ENCODE peak calls at places on chromosome 5, in eight cellular contexts. D is AG10803; W is GDM1; P is sciatic nerve; H is GM10248; U is cardiac muscle cell; L is stimulated activated CD4-positive, alpha-beta T cell treated with anti-CD3 and anti-CD28 coated beads, Interleukin-12 subunit alpha, Interleukin-12 subunit beta, amount 100 ng/mL, for 48 hours; E is type B pancreatic cell. V is an unnamed sample.

GRCh38 chr5:179165421-179166170 is 105.4 kb downstream of the ZNF354C start:
- DNase-seq in D (no peak), W (no peak), P (peak), H (no peak), U (no peak), L (no peak), E (no peak), V (no peak)

GRCh38 chr5:58582004-58582403 is 871 bp upstream of the RAB3C start:
- DNase-seq in D (no peak), W (no peak), P (no peak), H (peak), U (peak), L (no peak), E (no peak), V (no peak)

GRCh38 chr5:55668356-55668755 is 43.8 kb downstream of the SLC38A9 start:
- DNase-seq in D (peak), W (no peak), P (no peak), H (no peak), U (no peak), L (no peak), E (no peak), V (no peak)

GRCh38 chr5:36398137-36398536 is 96.4 kb upstream of the RANBP3L start:
- DNase-seq in D (peak), W (peak), P (no peak), H (no peak), U (peak), L (no peak), E (no peak), V (no peak)

GRCh38 chr5:172771439-172772111 is 580 bp upstream of the DUSP1 start:
- DNase-seq in D (peak), W (no peak), P (no peak), H (peak), U (peak), L (no peak), E (no peak), V (no peak)

GRCh38 chr5:173391031-173391430 is 62.8 kb upstream of the STC2 start:
- DNase-seq in D (no peak), W (no peak), P (no peak), H (no peak), U (no peak), L (no peak), E (no peak), V (no peak)

GRCh38 chr5:113375492-113376060 is 59.2 kb downstream of the TSSK1B start:
- DNase-seq in D (no peak), W (no peak), P (peak), H (no peak), U (no peak), L (no peak), E (no peak), V (no peak)

GRCh38 chr5:125140855-125141254 is 394.4 kb upstream of the ZNF608 start:
- DNase-seq in D (peak), W (no peak), P (no peak), H (no peak), U (no peak), L (no peak), E (no peak), V (no peak)

GRCh38 chr5:128378196-128378595 is 159.8 kb downstream of the FBN2 start:
- DNase-seq in D (no peak), W (no peak), P (no peak), H (no peak), U (no peak), L (no peak), E (no peak), V (no peak)

GRCh38 chr5:14077501-14077900 is 65.6 kb upstream of the TRIO start:
- DNase-seq in D (no peak), W (no peak), P (no peak), H (no peak), U (no peak), L (no peak), E (no peak), V (no peak)

GRCh38 chr5:77230727-77231469 is 20.4 kb downstream of the PDE8B start:
- DNase-seq in D (peak), W (no peak), P (no peak), H (no peak), U (no peak), L (no peak), E (no peak), V (no peak)

GRCh38 chr5:141121985-141122384 is 367 bp downstream of the PCDHB4 start:
- DNase-seq in D (no peak), W (no peak), P (no peak), H (no peak), U (no peak), L (no peak), E (no peak), V (no peak)

GRCh38 chr5:33300209-33300742 is 140.5 kb upstream of the TARS1 start:
- DNase-seq in D (peak), W (peak), P (no peak), H (peak), U (no peak), L (no peak), E (no peak), V (no peak)

GRCh38 chr5:57033503-57033902 is 81.6 kb upstream of the MIER3 start:
- DNase-seq in D (no peak), W (no peak), P (no peak), H (no peak), U (no peak), L (no peak), E (no peak), V (no peak)

GRCh38 chr5:178429156-178429468 is 161.1 kb downstream of the COL23A1 start:
- DNase-seq in D (no peak), W (no peak), P (no peak), H (no peak), U (no peak), L (no peak), E (no peak), V (no peak)

GRCh38 chr5:16931334-16932110 is 4.6 kb downstream of the MYO10 start:
- DNase-seq in D (no peak), W (no peak), P (no peak), H (no peak), U (peak), L (no peak), E (no peak), V (no peak)

GRCh38 chr5:95873351-95873750 is 50.8 kb upstream of the GLRX start:
- DNase-seq in D (no peak), W (no peak), P (no peak), H (no peak), U (no peak), L (no peak), E (no peak), V (peak)

GRCh38 chr5:153718713-153719112 is 228.2 kb downstream of the GRIA1 start:
- DNase-seq in D (peak), W (no peak), P (no peak), H (no peak), U (no peak), L (no peak), E (no peak), V (no peak)

GRCh38 chr5:2464141-2464540 is 287.3 kb downstream of the IRX2 start:
- DNase-seq in D (no peak), W (no peak), P (no peak), H (no peak), U (no peak), L (no peak), E (no peak), V (no peak)

GRCh38 chr5:154861946-154862345 is 3.5 kb downstream of the CNOT8 start:
- DNase-seq in D (no peak), W (no peak), P (no peak), H (no peak), U (no peak), L (no peak), E (no peak), V (no peak)

GRCh38 chr5:17308326-17309065 is 91.1 kb downstream of the BASP1 start:
- DNase-seq in D (no peak), W (no peak), P (no peak), H (no peak), U (no peak), L (no peak), E (no peak), V (no peak)